ENCODE peak calls at places on chromosome 12, in six cellular contexts. K is T1000, M is right lobe of liver, P is HTR-8/SVneo, V is NCI-H2081, Y is cardiac fibroblast. X is an unnamed sample.
A peak's percentile ranks its signal among the peaks of the same experiment; 100 is the strongest.

GRCh38 chr12:8145754-8146415 is 10.9 kb upstream of the ZNF705A start:
- DNase-seq in K (peak; percentile 61), M (no peak), P (no peak), V (no peak), Y (peak; percentile 93), X (peak; percentile 83)

GRCh38 chr12:750356-751191 is 1.8 kb upstream of the WNK1 start:
- DNase-seq in K (no peak), M (no peak), P (no peak), V (peak; percentile 6), Y (no peak), X (no peak)

GRCh38 chr12:113127791-113128199 is 7.8 kb downstream of the RASAL1 start:
- DNase-seq in K (no peak), M (no peak), P (no peak), V (no peak), Y (no peak), X (no peak)

GRCh38 chr12:59388694-59389093 is 207.1 kb upstream of the SLC16A7 start:
- DNase-seq in K (no peak), M (no peak), P (no peak), V (no peak), Y (no peak), X (no peak)

GRCh38 chr12:10783252-10783651 is 19.2 kb downstream of the TAS2R7 start:
- DNase-seq in K (no peak), M (no peak), P (no peak), V (no peak), Y (no peak), X (no peak)

GRCh38 chr12:53133722-53134121 is 30.4 kb downstream of the SOAT2 start:
- DNase-seq in K (no peak), M (no peak), P (no peak), V (no peak), Y (no peak), X (no peak)

GRCh38 chr12:123655420-123655819 is 15.5 kb upstream of the TCTN2 start:
- DNase-seq in K (no peak), M (no peak), P (no peak), V (no peak), Y (no peak), X (no peak)

GRCh38 chr12:76303365-76303764 is 44.9 kb downstream of the BBS10 start:
- DNase-seq in K (no peak), M (no peak), P (peak; percentile 14), V (no peak), Y (no peak), X (peak; percentile 30)

GRCh38 chr12:81683881-81684280 is 75.3 kb downstream of the PPFIA2 start:
- DNase-seq in K (no peak), M (no peak), P (no peak), V (no peak), Y (no peak), X (no peak)

GRCh38 chr12:80632835-80633234 is 74.6 kb upstream of the MYF6 start:
- DNase-seq in K (no peak), M (no peak), P (peak; percentile 13), V (peak; percentile 3), Y (no peak), X (peak; percentile 30)

GRCh38 chr12:67541625-67541991 is 106.9 kb upstream of the DYRK2 start:
- DNase-seq in K (no peak), M (no peak), P (no peak), V (no peak), Y (no peak), X (no peak)

GRCh38 chr12:98499668-98500456 is 15.5 kb upstream of the TMPO start:
- DNase-seq in K (no peak), M (peak; percentile 78), P (no peak), V (no peak), Y (no peak), X (no peak)

GRCh38 chr12:94053676-94054075 is 94.7 kb upstream of the PLXNC1 start:
- DNase-seq in K (no peak), M (no peak), P (no peak), V (no peak), Y (no peak), X (no peak)

GRCh38 chr12:104344682-104345081 is 41.1 kb downstream of the EID3 start:
- DNase-seq in K (no peak), M (no peak), P (no peak), V (no peak), Y (no peak), X (no peak)

GRCh38 chr12:32946504-32947131 is 50.0 kb upstream of the PKP2 start:
- DNase-seq in K (no peak), M (no peak), P (no peak), V (no peak), Y (no peak), X (no peak)

GRCh38 chr12:127750076-127750840 is 516.7 kb upstream of the TMEM132C start:
- DNase-seq in K (no peak), M (no peak), P (no peak), V (no peak), Y (no peak), X (peak; percentile 4)

GRCh38 chr12:41018010-41018409 is 170.1 kb upstream of the PDZRN4 start:
- DNase-seq in K (no peak), M (no peak), P (no peak), V (no peak), Y (no peak), X (no peak)

GRCh38 chr12:42810006-42810405 is 220.5 kb upstream of the PRICKLE1 start:
- DNase-seq in K (no peak), M (no peak), P (no peak), V (peak; percentile 25), Y (no peak), X (no peak)

GRCh38 chr12:114555451-114555850 is 128.5 kb downstream of the TBX3 start:
- DNase-seq in K (no peak), M (no peak), P (no peak), V (no peak), Y (no peak), X (no peak)

GRCh38 chr12:75848533-75848932 is 183.0 kb downstream of the PHLDA1 start:
- DNase-seq in K (no peak), M (no peak), P (no peak), V (no peak), Y (peak; percentile 49), X (no peak)

GRCh38 chr12:46387697-46388096 is 15.1 kb upstream of the SLC38A2 start:
- DNase-seq in K (no peak), M (no peak), P (no peak), V (no peak), Y (no peak), X (no peak)

GRCh38 chr12:96427269-96427729 is 27.1 kb upstream of the CDK17 start:
- DNase-seq in K (peak; percentile 99), M (no peak), P (peak; percentile 79), V (no peak), Y (peak; percentile 100), X (peak; percentile 97)

GRCh38 chr12:52295663-52296062 is 4.3 kb upstream of the KRT81 start:
- DNase-seq in K (no peak), M (no peak), P (no peak), V (no peak), Y (no peak), X (no peak)

GRCh38 chr12:127425474-127425873 is 841.5 kb upstream of the TMEM132C start:
- DNase-seq in K (no peak), M (no peak), P (no peak), V (no peak), Y (no peak), X (no peak)

GRCh38 chr12:109612975-109613502 is 39.4 kb downstream of the MVK start:
- DNase-seq in K (no peak), M (no peak), P (no peak), V (no peak), Y (peak; percentile 21), X (no peak)

GRCh38 chr12:95215925-95216324 is 1.3 kb downstream of the FGD6 start:
- DNase-seq in K (no peak), M (no peak), P (no peak), V (peak; percentile 15), Y (peak; percentile 63), X (no peak)

GRCh38 chr12:97758102-97758501 is 295.5 kb downstream of the RMST start:
- DNase-seq in K (no peak), M (no peak), P (no peak), V (no peak), Y (peak; percentile 12), X (no peak)

GRCh38 chr12:106135781-106136180 is 3.0 kb downstream of the NUAK1 start:
- DNase-seq in K (no peak), M (no peak), P (no peak), V (no peak), Y (peak; percentile 57), X (no peak)

GRCh38 chr12:98198261-98198982 is 317.0 kb upstream of the TMPO start:
- DNase-seq in K (no peak), M (no peak), P (no peak), V (no peak), Y (no peak), X (no peak)

GRCh38 chr12:113131556-113131955 is 4.0 kb downstream of the RASAL1 start:
- DNase-seq in K (no peak), M (no peak), P (no peak), V (no peak), Y (no peak), X (no peak)

GRCh38 chr12:22729431-22729830 is 104.5 kb downstream of the ETNK1 start:
- DNase-seq in K (no peak), M (no peak), P (no peak), V (no peak), Y (no peak), X (no peak)

GRCh38 chr12:50528800-50529199 is 24.0 kb downstream of the DIP2B start:
- DNase-seq in K (no peak), M (no peak), P (no peak), V (no peak), Y (no peak), X (no peak)

GRCh38 chr12:112381421-112381897 is 772 bp downstream of the HECTD4 start:
- DNase-seq in K (no peak), M (no peak), P (peak; percentile 17), V (no peak), Y (no peak), X (no peak)

GRCh38 chr12:89476232-89476631 is 48.4 kb downstream of the GALNT4 start:
- DNase-seq in K (no peak), M (no peak), P (no peak), V (no peak), Y (no peak), X (no peak)

GRCh38 chr12:124388038-124388676 is 93.3 kb downstream of the RFLNA start:
- DNase-seq in K (no peak), M (no peak), P (no peak), V (no peak), Y (no peak), X (no peak)

X was measured in MG63.